ENCODE peak calls at places on chromosomes 11 and 22, in five cellular contexts. One of them, this sample, is unnamed.
A peak's percentile ranks its signal among the peaks of the same experiment; 100 is the strongest.

GRCh38 chr11:128624269-128625170 is 37.2 kb upstream of the ETS1 start:
- DNase-seq in HCT116: no peak
- DNase-seq in A549: no peak
- DNase-seq in lower lobe of right lung: peak; percentile 61
- DNase-seq in K562: no peak
- DNase-seq in this sample: peak; percentile 54

GRCh38 chr22:27128461-27129080 is 471.2 kb downstream of the MIAT start:
- DNase-seq in HCT116: no peak
- DNase-seq in A549: no peak
- DNase-seq in lower lobe of right lung: no peak
- DNase-seq in K562: no peak
- DNase-seq in this sample: no peak

GRCh38 chr11:46106530-46107407 is 14.5 kb downstream of the PHF21A start:
- DNase-seq in HCT116: no peak
- DNase-seq in A549: no peak
- DNase-seq in lower lobe of right lung: no peak
- DNase-seq in K562: no peak
- DNase-seq in this sample: no peak

GRCh38 chr11:1116666-1117390 is 40.9 kb upstream of the MUC5AC start:
- DNase-seq in HCT116: no peak
- DNase-seq in A549: no peak
- DNase-seq in lower lobe of right lung: no peak
- DNase-seq in K562: no peak
- DNase-seq in this sample: no peak

GRCh38 chr11:119375629-119376196 is 5.8 kb downstream of the USP2 start:
- DNase-seq in HCT116: no peak
- DNase-seq in A549: no peak
- DNase-seq in lower lobe of right lung: no peak
- DNase-seq in K562: peak; percentile 60
- DNase-seq in this sample: peak; percentile 73

GRCh38 chr11:128621491-128622136 is 34.3 kb upstream of the ETS1 start:
- DNase-seq in HCT116: no peak
- DNase-seq in A549: no peak
- DNase-seq in lower lobe of right lung: no peak
- DNase-seq in K562: no peak
- DNase-seq in this sample: no peak

GRCh38 chr11:104984818-104985217 is 16.4 kb upstream of the CASP4 start:
- DNase-seq in HCT116: no peak
- DNase-seq in A549: no peak
- DNase-seq in lower lobe of right lung: no peak
- DNase-seq in K562: no peak
- DNase-seq in this sample: no peak

GRCh38 chr11:119741369-119742262 is 12.6 kb upstream of the NECTIN1 start:
- DNase-seq in HCT116: no peak
- DNase-seq in A549: peak; percentile 58
- DNase-seq in lower lobe of right lung: peak; percentile 74
- DNase-seq in K562: peak; percentile 83
- DNase-seq in this sample: peak; percentile 75

GRCh38 chr11:95593101-95593500 is 196.5 kb downstream of the FAM76B start:
- DNase-seq in HCT116: no peak
- DNase-seq in A549: no peak
- DNase-seq in lower lobe of right lung: no peak
- DNase-seq in K562: no peak
- DNase-seq in this sample: no peak

GRCh38 chr11:108538502-108538901 is 40.3 kb upstream of the POGLUT3 start:
- DNase-seq in HCT116: no peak
- DNase-seq in A549: no peak
- DNase-seq in lower lobe of right lung: no peak
- DNase-seq in K562: no peak
- DNase-seq in this sample: no peak

GRCh38 chr11:19435306-19435989 is 194.7 kb upstream of the E2F8 start:
- DNase-seq in HCT116: no peak
- DNase-seq in A549: no peak
- DNase-seq in lower lobe of right lung: no peak
- DNase-seq in K562: no peak
- DNase-seq in this sample: no peak

GRCh38 chr11:64007629-64008282 is 21.5 kb downstream of the OTUB1 start:
- DNase-seq in HCT116: peak; percentile 54
- DNase-seq in A549: peak; percentile 86
- DNase-seq in lower lobe of right lung: peak; percentile 84
- DNase-seq in K562: peak; percentile 94
- DNase-seq in this sample: peak; percentile 77

GRCh38 chr11:17014774-17015638 is 792 bp upstream of the PLEKHA7 start:
- DNase-seq in HCT116: peak; percentile 75
- DNase-seq in A549: peak; percentile 86
- DNase-seq in lower lobe of right lung: no peak
- DNase-seq in K562: peak; percentile 22
- DNase-seq in this sample: peak; percentile 65

GRCh38 chr11:59012942-59013256 is 73.2 kb upstream of the GLYATL1B start:
- DNase-seq in HCT116: no peak
- DNase-seq in A549: no peak
- DNase-seq in lower lobe of right lung: peak; percentile 66
- DNase-seq in K562: no peak
- DNase-seq in this sample: no peak

GRCh38 chr22:17077255-17077654 is 7.5 kb upstream of the IL17RA start:
- DNase-seq in HCT116: no peak
- DNase-seq in A549: no peak
- DNase-seq in lower lobe of right lung: no peak
- DNase-seq in K562: no peak
- DNase-seq in this sample: no peak

GRCh38 chr22:32175751-32176644 is 16.9 kb upstream of the C22orf42 start:
- DNase-seq in HCT116: no peak
- DNase-seq in A549: no peak
- DNase-seq in lower lobe of right lung: no peak
- DNase-seq in K562: no peak
- DNase-seq in this sample: no peak

GRCh38 chr11:116927163-116927772 is 89.8 kb upstream of the APOA1 start:
- DNase-seq in HCT116: no peak
- DNase-seq in A549: no peak
- DNase-seq in lower lobe of right lung: no peak
- DNase-seq in K562: no peak
- DNase-seq in this sample: no peak

GRCh38 chr11:130631119-130631518 is 182.7 kb downstream of the ADAMTS15 start:
- DNase-seq in HCT116: peak; percentile 52
- DNase-seq in A549: peak; percentile 31
- DNase-seq in lower lobe of right lung: no peak
- DNase-seq in K562: no peak
- DNase-seq in this sample: no peak

GRCh38 chr11:116918925-116919653 is 81.7 kb upstream of the APOA1 start:
- DNase-seq in HCT116: no peak
- DNase-seq in A549: no peak
- DNase-seq in lower lobe of right lung: no peak
- DNase-seq in K562: no peak
- DNase-seq in this sample: no peak

GRCh38 chr11:75351541-75352416 is at the start of gene ARRB1:
- DNase-seq in HCT116: no peak
- DNase-seq in A549: peak; percentile 70
- DNase-seq in lower lobe of right lung: peak; percentile 88
- DNase-seq in K562: peak; percentile 91
- DNase-seq in this sample: peak; percentile 82

GRCh38 chr22:19822301-19823117 is 32.2 kb downstream of the GNB1L start:
- DNase-seq in HCT116: no peak
- DNase-seq in A549: no peak
- DNase-seq in lower lobe of right lung: peak; percentile 50
- DNase-seq in K562: no peak
- DNase-seq in this sample: no peak

GRCh38 chr11:33735426-33736147 is 636 bp downstream of the CD59 start:
- DNase-seq in HCT116: no peak
- DNase-seq in A549: no peak
- DNase-seq in lower lobe of right lung: peak; percentile 71
- DNase-seq in K562: no peak
- DNase-seq in this sample: peak; percentile 74

GRCh38 chr22:21726650-21727049 is 8.9 kb downstream of the YPEL1 start:
- DNase-seq in HCT116: peak; percentile 28
- DNase-seq in A549: peak; percentile 20
- DNase-seq in lower lobe of right lung: no peak
- DNase-seq in K562: peak; percentile 77
- DNase-seq in this sample: no peak

GRCh38 chr11:3143136-3143880 is 21.8 kb downstream of the OSBPL5 start:
- DNase-seq in HCT116: no peak
- DNase-seq in A549: no peak
- DNase-seq in lower lobe of right lung: no peak
- DNase-seq in K562: no peak
- DNase-seq in this sample: no peak

GRCh38 chr11:126111458-126112116 is 48.9 kb upstream of the CDON start:
- DNase-seq in HCT116: no peak
- DNase-seq in A549: no peak
- DNase-seq in lower lobe of right lung: no peak
- DNase-seq in K562: no peak
- DNase-seq in this sample: no peak

GRCh38 chr11:12864316-12865156 is 144.6 kb upstream of the RASSF10 start:
- DNase-seq in HCT116: no peak
- DNase-seq in A549: no peak
- DNase-seq in lower lobe of right lung: no peak
- DNase-seq in K562: no peak
- DNase-seq in this sample: no peak

GRCh38 chr11:72582206-72583176 is 91.7 kb downstream of the PDE2A start:
- DNase-seq in HCT116: no peak
- DNase-seq in A549: no peak
- DNase-seq in lower lobe of right lung: peak; percentile 35
- DNase-seq in K562: no peak
- DNase-seq in this sample: no peak

GRCh38 chr11:119263352-119263940 is 53.5 kb downstream of the MCAM start:
- DNase-seq in HCT116: no peak
- DNase-seq in A549: no peak
- DNase-seq in lower lobe of right lung: no peak
- DNase-seq in K562: no peak
- DNase-seq in this sample: no peak

GRCh38 chr22:49948116-49948515 is 12.5 kb upstream of the PIM3 start:
- DNase-seq in HCT116: no peak
- DNase-seq in A549: no peak
- DNase-seq in lower lobe of right lung: no peak
- DNase-seq in K562: no peak
- DNase-seq in this sample: no peak

GRCh38 chr22:23800297-23801237 is 13.8 kb downstream of the SMARCB1 start:
- DNase-seq in HCT116: no peak
- DNase-seq in A549: no peak
- DNase-seq in lower lobe of right lung: peak; percentile 30
- DNase-seq in K562: no peak
- DNase-seq in this sample: no peak

GRCh38 chr22:23804781-23805291 is 18.1 kb downstream of the SMARCB1 start:
- DNase-seq in HCT116: no peak
- DNase-seq in A549: no peak
- DNase-seq in lower lobe of right lung: peak; percentile 26
- DNase-seq in K562: no peak
- DNase-seq in this sample: no peak

GRCh38 chr22:23801886-23802377 is 15.2 kb downstream of the SMARCB1 start:
- DNase-seq in HCT116: no peak
- DNase-seq in A549: no peak
- DNase-seq in lower lobe of right lung: peak; percentile 15
- DNase-seq in K562: no peak
- DNase-seq in this sample: peak; percentile 33

GRCh38 chr22:23803001-23803819 is 16.4 kb downstream of the SMARCB1 start:
- DNase-seq in HCT116: no peak
- DNase-seq in A549: no peak
- DNase-seq in lower lobe of right lung: peak; percentile 27
- DNase-seq in K562: no peak
- DNase-seq in this sample: peak; percentile 50

DNA sequence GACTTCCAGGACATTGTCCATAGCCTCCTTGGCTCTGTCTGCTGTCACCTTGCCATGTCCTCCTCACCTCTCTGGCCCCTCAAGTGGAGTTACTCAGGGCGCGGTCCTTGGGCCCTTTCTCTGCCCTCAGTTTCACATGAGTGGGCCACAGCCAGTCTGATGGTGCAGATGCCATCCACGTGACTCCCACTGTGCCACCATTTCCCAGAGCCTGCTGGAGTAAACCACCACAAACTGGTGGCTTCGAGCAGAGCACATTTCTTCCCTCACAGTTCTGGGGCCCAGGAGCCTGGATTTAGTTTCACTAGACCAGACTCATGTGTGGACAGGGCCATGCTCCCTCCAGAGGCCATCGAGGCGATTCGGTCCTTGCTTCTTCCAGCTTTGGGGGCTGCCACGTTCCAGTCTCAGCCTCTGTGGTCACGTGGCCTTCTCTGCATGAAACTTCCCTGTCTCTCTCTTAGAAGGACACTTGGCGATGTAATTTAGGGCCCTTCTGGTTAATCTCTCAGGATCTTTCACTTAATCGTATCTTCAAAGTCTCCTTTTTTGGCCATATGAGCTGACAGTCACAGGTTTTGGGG is 14.6 kb downstream of the SMARCB1 start:
- DNase-seq in HCT116: no peak
- DNase-seq in A549: no peak
- DNase-seq in lower lobe of right lung: peak; percentile 19
- DNase-seq in K562: no peak
- DNase-seq in this sample: no peak
- H3K4me1 ChIP-seq in HCT116: no peaks in the 10 kb centered on the region
- H3K4me1 ChIP-seq in A549: no peaks in the 10 kb centered on the region
- H3K4me1 ChIP-seq in lower lobe of right lung: no peaks in the 10 kb centered on the region
- H3K4me1 ChIP-seq in K562: no peaks in the 10 kb centered on the region
- H3K4me1 ChIP-seq in this sample: no peaks in the 10 kb centered on the region

GRCh38 chr11:92739020-92739419 is 230.4 kb upstream of the MTNR1B start:
- DNase-seq in HCT116: no peak
- DNase-seq in A549: no peak
- DNase-seq in lower lobe of right lung: no peak
- DNase-seq in K562: no peak
- DNase-seq in this sample: no peak
- H3K4me1 ChIP-seq in HCT116: no peaks in the 10 kb centered on the region
- H3K4me1 ChIP-seq in A549: no peaks in the 10 kb centered on the region
- H3K4me1 ChIP-seq in lower lobe of right lung: no peaks in the 10 kb centered on the region
- H3K4me1 ChIP-seq in K562: no peaks in the 10 kb centered on the region
- H3K4me1 ChIP-seq in this sample: no peaks in the 10 kb centered on the region

DNA sequence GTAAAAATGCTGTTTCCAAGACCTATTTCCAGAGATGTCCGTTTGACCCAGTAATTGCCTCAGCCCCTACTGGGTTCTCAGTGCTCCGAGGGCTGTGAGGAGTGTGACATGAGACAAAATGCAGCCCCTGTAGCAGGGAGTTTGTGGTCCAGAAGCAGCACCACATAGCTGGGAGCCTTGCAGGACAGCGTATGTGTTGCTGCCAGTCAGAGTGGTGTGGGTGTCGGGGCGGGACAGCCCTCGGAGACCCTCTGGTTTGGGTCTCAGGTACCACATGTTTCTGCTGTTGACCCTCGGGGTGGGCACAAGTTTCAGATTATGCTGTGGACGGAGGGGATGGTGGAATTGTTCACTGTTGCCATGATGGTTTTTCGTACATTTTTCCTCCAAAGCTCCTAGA is 17.2 kb downstream of the TBC1D22A start:
- DNase-seq in HCT116: no peak
- DNase-seq in A549: no peak
- DNase-seq in lower lobe of right lung: no peak
- DNase-seq in K562: no peak
- DNase-seq in this sample: peak; percentile 27
- H3K4me1 ChIP-seq in HCT116: peaks cover 27% of the 10 kb centered on the region
- H3K4me1 ChIP-seq in A549: peaks cover 18% of the 10 kb centered on the region
- H3K4me1 ChIP-seq in lower lobe of right lung: peaks cover 40% of the 10 kb centered on the region
- H3K4me1 ChIP-seq in K562: peaks cover 9% of the 10 kb centered on the region
- H3K4me1 ChIP-seq in this sample: peaks cover 28% of the 10 kb centered on the region

GRCh38 chr11:101945418-101945817 is 29.1 kb upstream of the ANGPTL5 start:
- DNase-seq in HCT116: no peak
- DNase-seq in A549: no peak
- DNase-seq in lower lobe of right lung: no peak
- DNase-seq in K562: no peak
- DNase-seq in this sample: no peak
- H3K4me1 ChIP-seq in HCT116: no peaks in the 10 kb centered on the region
- H3K4me1 ChIP-seq in A549: no peaks in the 10 kb centered on the region
- H3K4me1 ChIP-seq in lower lobe of right lung: no peaks in the 10 kb centered on the region
- H3K4me1 ChIP-seq in K562: no peaks in the 10 kb centered on the region
- H3K4me1 ChIP-seq in this sample: no peaks in the 10 kb centered on the region

GRCh38 chr11:65434057-65434666 is 11.6 kb downstream of the NEAT1 start:
- DNase-seq in HCT116: no peak
- DNase-seq in A549: no peak
- DNase-seq in lower lobe of right lung: no peak
- DNase-seq in K562: no peak
- DNase-seq in this sample: no peak
- H3K4me1 ChIP-seq in HCT116: peaks cover 10% of the 10 kb centered on the region
- H3K4me1 ChIP-seq in A549: peaks cover 97% of the 10 kb centered on the region
- H3K4me1 ChIP-seq in lower lobe of right lung: peaks cover 96% of the 10 kb centered on the region
- H3K4me1 ChIP-seq in K562: peaks cover 22% of the 10 kb centered on the region
- H3K4me1 ChIP-seq in this sample: peaks cover 18% of the 10 kb centered on the region